ENCODE peak calls at places on chromosome 1, in six cellular contexts. One of them, this sample, is unnamed. For H3K4me1 and H3K36me3, the result is how much of the 10 kb centered on the place peaks cover.

GRCh38 chr1:201921952-201922558 is 24.3 kb downstream of the LMOD1 start:
- DNase-seq in astrocyte: no peak
- DNase-seq in body of pancreas: no peak
- DNase-seq in psoas muscle: no peak
- DNase-seq in heart right ventricle: no peak
- DNase-seq in hepatocyte: no peak
- DNase-seq in this sample: no peak

GRCh38 chr1:55702064-55702463 is 486.9 kb upstream of the USP24 start:
- DNase-seq in body of pancreas: no peak
- DNase-seq in astrocyte: no peak
- DNase-seq in hepatocyte: peak
- DNase-seq in heart right ventricle: no peak
- DNase-seq in psoas muscle: no peak
- DNase-seq in this sample: no peak

GRCh38 chr1:48560114-48560513 is 88.1 kb upstream of the SPATA6 start:
- DNase-seq in astrocyte: no peak
- DNase-seq in heart right ventricle: no peak
- DNase-seq in body of pancreas: no peak
- DNase-seq in hepatocyte: no peak
- DNase-seq in psoas muscle: no peak
- DNase-seq in this sample: no peak

GRCh38 chr1:115199416-115200132 is 110.3 kb upstream of the TSPAN2 start:
- DNase-seq in hepatocyte: no peak
- DNase-seq in body of pancreas: no peak
- DNase-seq in psoas muscle: no peak
- DNase-seq in heart right ventricle: no peak
- DNase-seq in astrocyte: no peak
- DNase-seq in this sample: no peak

GRCh38 chr1:22518379-22518778 is 44.9 kb upstream of the EPHA8 start:
- DNase-seq in psoas muscle: no peak
- DNase-seq in heart right ventricle: no peak
- DNase-seq in hepatocyte: no peak
- DNase-seq in astrocyte: no peak
- DNase-seq in body of pancreas: peak
- DNase-seq in this sample: no peak

GRCh38 chr1:116891396-116892072 is 18.2 kb upstream of the PTGFRN start:
- DNase-seq in hepatocyte: no peak
- DNase-seq in astrocyte: no peak
- DNase-seq in body of pancreas: no peak
- DNase-seq in psoas muscle: no peak
- DNase-seq in heart right ventricle: no peak
- DNase-seq in this sample: no peak

GRCh38 chr1:201480231-201481003 is 11.4 kb upstream of the PHLDA3 start:
- DNase-seq in hepatocyte: peak
- DNase-seq in astrocyte: no peak
- DNase-seq in psoas muscle: peak
- DNase-seq in heart right ventricle: peak
- DNase-seq in body of pancreas: peak
- DNase-seq in this sample: peak

GRCh38 chr1:157363660-157364140 is 188.6 kb downstream of the FCRL5 start:
- DNase-seq in astrocyte: no peak
- DNase-seq in body of pancreas: peak
- DNase-seq in psoas muscle: peak
- DNase-seq in hepatocyte: peak
- DNase-seq in heart right ventricle: no peak
- DNase-seq in this sample: no peak

GRCh38 chr1:88488277-88488676 is 195.8 kb upstream of the PKN2 start:
- DNase-seq in psoas muscle: no peak
- DNase-seq in body of pancreas: no peak
- DNase-seq in astrocyte: no peak
- DNase-seq in heart right ventricle: no peak
- DNase-seq in hepatocyte: no peak
- DNase-seq in this sample: no peak

GRCh38 chr1:194975913-194976312 is 1632.3 kb downstream of the KCNT2 start:
- DNase-seq in hepatocyte: no peak
- DNase-seq in heart right ventricle: no peak
- DNase-seq in astrocyte: peak
- DNase-seq in psoas muscle: no peak
- DNase-seq in body of pancreas: no peak
- DNase-seq in this sample: no peak

DNA sequence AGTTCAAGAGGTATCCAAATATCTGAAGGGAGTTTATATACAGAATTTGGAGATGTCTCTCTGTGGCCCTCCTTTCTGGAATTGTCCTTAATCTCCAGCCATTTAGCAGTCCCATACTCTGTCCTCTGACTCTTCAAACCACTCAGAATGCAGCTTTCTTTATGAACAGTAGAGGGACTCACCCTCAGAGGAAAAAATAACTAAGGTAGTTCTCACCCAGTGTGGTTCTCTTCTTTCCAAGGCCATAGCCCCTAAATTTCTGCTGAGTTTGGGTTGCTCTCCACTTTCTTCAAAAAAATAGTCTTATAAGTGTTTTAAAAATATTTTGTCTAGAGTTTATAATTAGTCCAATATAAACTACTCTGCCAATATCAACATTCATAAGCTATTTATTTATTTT is 369.7 kb downstream of the MATN1 start:
- DNase-seq in hepatocyte: no peak
- DNase-seq in body of pancreas: no peak
- DNase-seq in heart right ventricle: no peak
- DNase-seq in psoas muscle: no peak
- DNase-seq in astrocyte: peak
- DNase-seq in this sample: no peak
- TF ChIP-seq CTCF in hepatocyte: peak
- TF ChIP-seq CTCF in body of pancreas: no peak
- TF ChIP-seq CTCF in heart right ventricle: peak
- TF ChIP-seq CTCF in psoas muscle: peak
- TF ChIP-seq CTCF in astrocyte: no peak
- TF ChIP-seq CTCF in this sample: no peak

GRCh38 chr1:112790920-112791722 is 76.0 kb upstream of the PPM1J start:
- DNase-seq in body of pancreas: no peak
- DNase-seq in heart right ventricle: no peak
- DNase-seq in astrocyte: no peak
- DNase-seq in psoas muscle: no peak
- DNase-seq in hepatocyte: no peak
- DNase-seq in this sample: no peak
- H3K4me1 ChIP-seq in body of pancreas: under half
- H3K4me1 ChIP-seq in heart right ventricle: under half
- H3K4me1 ChIP-seq in astrocyte: under half
- H3K4me1 ChIP-seq in psoas muscle: under half
- H3K4me1 ChIP-seq in hepatocyte: under half
- H3K4me1 ChIP-seq in this sample: under half

DNA sequence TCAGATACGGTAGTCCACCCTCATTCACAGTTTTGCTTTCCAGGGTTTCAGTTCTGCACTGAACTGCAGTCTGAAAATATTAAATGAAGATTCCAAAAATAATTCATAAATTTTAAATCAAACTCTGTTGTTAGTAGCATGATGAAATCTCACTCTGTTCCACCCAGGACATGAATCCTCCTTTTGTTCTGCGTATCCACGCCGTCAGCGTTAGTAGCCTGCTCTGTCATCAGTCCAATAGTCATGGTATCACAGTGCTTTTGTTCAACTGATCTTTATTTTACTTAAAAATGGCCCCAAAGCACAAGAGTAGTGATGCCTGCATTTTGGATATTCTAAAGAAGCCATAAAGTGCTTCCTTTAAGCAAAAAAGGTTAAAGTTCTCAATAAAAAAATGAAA is 23.9 kb downstream of the CHD1L start:
- DNase-seq in psoas muscle: no peak
- DNase-seq in heart right ventricle: no peak
- DNase-seq in astrocyte: no peak
- DNase-seq in hepatocyte: no peak
- DNase-seq in body of pancreas: no peak
- DNase-seq in this sample: no peak
- H3K36me3 ChIP-seq in psoas muscle: half or more
- H3K36me3 ChIP-seq in heart right ventricle: under half
- H3K36me3 ChIP-seq in astrocyte: under half
- H3K36me3 ChIP-seq in hepatocyte: under half
- H3K36me3 ChIP-seq in body of pancreas: under half
- H3K36me3 ChIP-seq in this sample: half or more

GRCh38 chr1:13541435-13542215 is 27.8 kb upstream of the LRRC38 start:
- DNase-seq in hepatocyte: no peak
- DNase-seq in body of pancreas: no peak
- DNase-seq in astrocyte: no peak
- DNase-seq in psoas muscle: no peak
- DNase-seq in heart right ventricle: no peak
- DNase-seq in this sample: no peak

GRCh38 chr1:13540871-13541270 is 27.1 kb upstream of the LRRC38 start:
- DNase-seq in hepatocyte: no peak
- DNase-seq in psoas muscle: peak
- DNase-seq in body of pancreas: no peak
- DNase-seq in astrocyte: no peak
- DNase-seq in heart right ventricle: peak
- DNase-seq in this sample: no peak

GRCh38 chr1:13543451-13543911 is 29.7 kb upstream of the LRRC38 start:
- DNase-seq in body of pancreas: no peak
- DNase-seq in astrocyte: no peak
- DNase-seq in heart right ventricle: peak
- DNase-seq in hepatocyte: no peak
- DNase-seq in psoas muscle: peak
- DNase-seq in this sample: no peak

GRCh38 chr1:13546791-13547190 is 33.0 kb upstream of the LRRC38 start:
- DNase-seq in hepatocyte: no peak
- DNase-seq in body of pancreas: no peak
- DNase-seq in psoas muscle: no peak
- DNase-seq in heart right ventricle: no peak
- DNase-seq in astrocyte: no peak
- DNase-seq in this sample: no peak

DNA sequence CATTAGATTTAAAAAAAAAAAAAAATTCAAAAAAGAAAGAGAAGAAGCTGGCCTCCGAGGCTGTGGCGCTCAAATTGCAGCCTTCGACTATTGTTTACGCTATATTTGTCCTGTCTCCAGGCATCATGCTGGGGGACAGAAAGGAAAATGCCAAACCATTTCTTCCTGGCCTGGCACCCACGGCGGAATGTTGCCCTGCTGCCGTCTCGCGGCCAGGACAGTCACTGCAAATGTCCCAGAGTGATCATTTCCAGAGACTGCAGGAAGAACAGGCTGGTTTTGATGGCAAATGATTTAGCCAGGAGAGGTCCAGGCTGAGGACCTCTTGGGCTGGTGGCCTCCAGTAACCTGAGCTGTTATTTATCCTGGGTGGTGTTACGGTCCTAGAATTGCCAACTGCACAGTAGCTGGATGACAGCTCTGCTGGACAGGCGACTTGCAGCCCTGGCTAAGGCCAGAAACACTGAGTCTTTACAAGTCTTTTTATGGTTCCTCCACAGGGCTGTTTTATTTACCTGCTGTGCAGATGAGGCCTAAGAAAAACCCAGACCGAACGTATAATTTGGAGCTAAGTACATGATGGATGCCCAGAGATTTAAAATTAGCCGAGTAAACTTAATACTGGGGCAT is 30.2 kb upstream of the LRRC38 start:
- DNase-seq in astrocyte: peak
- DNase-seq in body of pancreas: peak
- DNase-seq in psoas muscle: peak
- DNase-seq in heart right ventricle: peak
- DNase-seq in hepatocyte: peak
- DNase-seq in this sample: peak
- TF ChIP-seq CTCF in astrocyte: peak
- TF ChIP-seq CTCF in body of pancreas: peak
- TF ChIP-seq CTCF in psoas muscle: peak
- TF ChIP-seq CTCF in heart right ventricle: peak
- TF ChIP-seq CTCF in hepatocyte: peak
- TF ChIP-seq CTCF in this sample: peak

GRCh38 chr1:54334996-54335395 is 71.2 kb downstream of the SSBP3 start:
- DNase-seq in heart right ventricle: no peak
- DNase-seq in psoas muscle: peak
- DNase-seq in body of pancreas: peak
- DNase-seq in hepatocyte: peak
- DNase-seq in astrocyte: peak
- DNase-seq in this sample: no peak

GRCh38 chr1:54336121-54336520 is 70.1 kb downstream of the SSBP3 start:
- DNase-seq in heart right ventricle: no peak
- DNase-seq in body of pancreas: no peak
- DNase-seq in astrocyte: no peak
- DNase-seq in hepatocyte: no peak
- DNase-seq in psoas muscle: no peak
- DNase-seq in this sample: no peak

GRCh38 chr1:54337034-54337433 is 69.2 kb downstream of the SSBP3 start:
- DNase-seq in heart right ventricle: no peak
- DNase-seq in psoas muscle: no peak
- DNase-seq in hepatocyte: no peak
- DNase-seq in body of pancreas: no peak
- DNase-seq in astrocyte: no peak
- DNase-seq in this sample: no peak

GRCh38 chr1:54337928-54338327 is 68.3 kb downstream of the SSBP3 start:
- DNase-seq in heart right ventricle: no peak
- DNase-seq in body of pancreas: no peak
- DNase-seq in hepatocyte: no peak
- DNase-seq in psoas muscle: no peak
- DNase-seq in astrocyte: no peak
- DNase-seq in this sample: no peak

GRCh38 chr1:54335396-54336056 is 70.7 kb downstream of the SSBP3 start:
- DNase-seq in heart right ventricle: peak
- DNase-seq in astrocyte: peak
- DNase-seq in psoas muscle: peak
- DNase-seq in hepatocyte: peak
- DNase-seq in body of pancreas: peak
- DNase-seq in this sample: no peak
- H3K4me1 ChIP-seq in heart right ventricle: half or more
- H3K4me1 ChIP-seq in astrocyte: under half
- H3K4me1 ChIP-seq in psoas muscle: half or more
- H3K4me1 ChIP-seq in hepatocyte: half or more
- H3K4me1 ChIP-seq in body of pancreas: under half
- H3K4me1 ChIP-seq in this sample: half or more

GRCh38 chr1:50371749-50372148 is 51.5 kb downstream of the DMRTA2 start:
- DNase-seq in hepatocyte: no peak
- DNase-seq in psoas muscle: no peak
- DNase-seq in body of pancreas: no peak
- DNase-seq in astrocyte: no peak
- DNase-seq in heart right ventricle: no peak
- DNase-seq in this sample: no peak

GRCh38 chr1:50369830-50370229 is 53.4 kb downstream of the DMRTA2 start:
- DNase-seq in body of pancreas: no peak
- DNase-seq in astrocyte: no peak
- DNase-seq in hepatocyte: no peak
- DNase-seq in heart right ventricle: no peak
- DNase-seq in psoas muscle: no peak
- DNase-seq in this sample: no peak

GRCh38 chr1:50373532-50373931 is 49.7 kb downstream of the DMRTA2 start:
- DNase-seq in psoas muscle: no peak
- DNase-seq in heart right ventricle: no peak
- DNase-seq in astrocyte: no peak
- DNase-seq in body of pancreas: no peak
- DNase-seq in hepatocyte: no peak
- DNase-seq in this sample: no peak

GRCh38 chr1:50368179-50369007 is 54.9 kb downstream of the DMRTA2 start:
- DNase-seq in body of pancreas: peak
- DNase-seq in hepatocyte: peak
- DNase-seq in astrocyte: no peak
- DNase-seq in heart right ventricle: no peak
- DNase-seq in psoas muscle: no peak
- DNase-seq in this sample: no peak

GRCh38 chr1:50369008-50369634 is 54.1 kb downstream of the DMRTA2 start:
- DNase-seq in heart right ventricle: no peak
- DNase-seq in hepatocyte: no peak
- DNase-seq in psoas muscle: no peak
- DNase-seq in astrocyte: no peak
- DNase-seq in body of pancreas: no peak
- DNase-seq in this sample: no peak
- H3K36me3 ChIP-seq in heart right ventricle: under half
- H3K36me3 ChIP-seq in hepatocyte: under half
- H3K36me3 ChIP-seq in psoas muscle: under half
- H3K36me3 ChIP-seq in astrocyte: under half
- H3K36me3 ChIP-seq in body of pancreas: under half
- H3K36me3 ChIP-seq in this sample: under half

GRCh38 chr1:232643227-232643626 is 13.3 kb upstream of the SIPA1L2 start:
- DNase-seq in heart right ventricle: no peak
- DNase-seq in hepatocyte: no peak
- DNase-seq in body of pancreas: no peak
- DNase-seq in astrocyte: no peak
- DNase-seq in psoas muscle: no peak
- DNase-seq in this sample: no peak
- TF ChIP-seq CTCF in heart right ventricle: peak
- TF ChIP-seq CTCF in hepatocyte: no peak
- TF ChIP-seq CTCF in body of pancreas: no peak
- TF ChIP-seq CTCF in astrocyte: no peak
- TF ChIP-seq CTCF in psoas muscle: no peak
- TF ChIP-seq CTCF in this sample: no peak

This sample was measured in lower lobe of right lung.